ENCODE peak calls at places on chromosomes 2 and 18, in eight cellular contexts. One of them, this sample, is unnamed. For H3K4me1 and H3K9me3, the result is how much of the 10 kb centered on the place peaks cover.

GRCh38 chr2:8575810-8576423 is 105.9 kb upstream of the ID2 start:
- ATAC-seq in CD8-positive, alpha-beta T cell: no peak
- ATAC-seq in mucosa of descending colon: no peak
- ATAC-seq in psoas muscle: peak
- ATAC-seq in RWPE2: no peak
- ATAC-seq in thoracic aorta: no peak
- ATAC-seq in PC-3: no peak
- ATAC-seq in heart right ventricle: peak
- ATAC-seq in this sample: no peak

GRCh38 chr2:46705663-46706062 is 209.9 kb downstream of the MCFD2 start:
- ATAC-seq in CD8-positive, alpha-beta T cell: no peak
- ATAC-seq in mucosa of descending colon: no peak
- ATAC-seq in psoas muscle: peak
- ATAC-seq in RWPE2: no peak
- ATAC-seq in thoracic aorta: no peak
- ATAC-seq in PC-3: no peak
- ATAC-seq in heart right ventricle: no peak
- ATAC-seq in this sample: no peak

GRCh38 chr2:121881950-121882349 is 126.5 kb downstream of the TSN start:
- ATAC-seq in CD8-positive, alpha-beta T cell: no peak
- ATAC-seq in mucosa of descending colon: no peak
- ATAC-seq in psoas muscle: no peak
- ATAC-seq in RWPE2: no peak
- ATAC-seq in thoracic aorta: no peak
- ATAC-seq in PC-3: no peak
- ATAC-seq in heart right ventricle: no peak
- ATAC-seq in this sample: no peak

GRCh38 chr2:190637331-190637734 is 11.6 kb upstream of the NAB1 start:
- ATAC-seq in CD8-positive, alpha-beta T cell: no peak
- ATAC-seq in mucosa of descending colon: peak
- ATAC-seq in psoas muscle: peak
- ATAC-seq in RWPE2: peak
- ATAC-seq in thoracic aorta: peak
- ATAC-seq in PC-3: peak
- ATAC-seq in heart right ventricle: peak
- ATAC-seq in this sample: peak

GRCh38 chr2:136305517-136306192 is 187.7 kb upstream of the CXCR4 start:
- ATAC-seq in CD8-positive, alpha-beta T cell: peak
- ATAC-seq in mucosa of descending colon: peak
- ATAC-seq in psoas muscle: no peak
- ATAC-seq in RWPE2: peak
- ATAC-seq in thoracic aorta: no peak
- ATAC-seq in PC-3: no peak
- ATAC-seq in heart right ventricle: no peak
- ATAC-seq in this sample: no peak

GRCh38 chr2:71512386-71512785 is 59.0 kb downstream of the DYSF start:
- ATAC-seq in CD8-positive, alpha-beta T cell: no peak
- ATAC-seq in mucosa of descending colon: no peak
- ATAC-seq in psoas muscle: no peak
- ATAC-seq in RWPE2: no peak
- ATAC-seq in thoracic aorta: no peak
- ATAC-seq in PC-3: no peak
- ATAC-seq in heart right ventricle: no peak
- ATAC-seq in this sample: no peak

GRCh38 chr18:42192251-42193248 is 237.5 kb downstream of the PIK3C3 start:
- ATAC-seq in CD8-positive, alpha-beta T cell: no peak
- ATAC-seq in mucosa of descending colon: no peak
- ATAC-seq in psoas muscle: no peak
- ATAC-seq in RWPE2: peak
- ATAC-seq in thoracic aorta: no peak
- ATAC-seq in PC-3: peak
- ATAC-seq in heart right ventricle: no peak
- ATAC-seq in this sample: no peak

GRCh38 chr2:196248467-196249104 is 77.2 kb upstream of the STK17B start:
- ATAC-seq in CD8-positive, alpha-beta T cell: no peak
- ATAC-seq in mucosa of descending colon: no peak
- ATAC-seq in psoas muscle: no peak
- ATAC-seq in RWPE2: no peak
- ATAC-seq in thoracic aorta: no peak
- ATAC-seq in PC-3: no peak
- ATAC-seq in heart right ventricle: peak
- ATAC-seq in this sample: no peak

GRCh38 chr2:106165556-106165955 is 28.5 kb downstream of the UXS1 start:
- ATAC-seq in CD8-positive, alpha-beta T cell: no peak
- ATAC-seq in mucosa of descending colon: no peak
- ATAC-seq in psoas muscle: no peak
- ATAC-seq in RWPE2: no peak
- ATAC-seq in thoracic aorta: no peak
- ATAC-seq in PC-3: no peak
- ATAC-seq in heart right ventricle: no peak
- ATAC-seq in this sample: no peak

GRCh38 chr2:106168657-106169056 is 25.4 kb downstream of the UXS1 start:
- ATAC-seq in CD8-positive, alpha-beta T cell: no peak
- ATAC-seq in mucosa of descending colon: no peak
- ATAC-seq in psoas muscle: no peak
- ATAC-seq in RWPE2: no peak
- ATAC-seq in thoracic aorta: no peak
- ATAC-seq in PC-3: peak
- ATAC-seq in heart right ventricle: no peak
- ATAC-seq in this sample: no peak

GRCh38 chr2:106165064-106165463 is 29.0 kb downstream of the UXS1 start:
- ATAC-seq in CD8-positive, alpha-beta T cell: no peak
- ATAC-seq in mucosa of descending colon: no peak
- ATAC-seq in psoas muscle: no peak
- ATAC-seq in RWPE2: no peak
- ATAC-seq in thoracic aorta: no peak
- ATAC-seq in PC-3: no peak
- ATAC-seq in heart right ventricle: no peak
- ATAC-seq in this sample: no peak

GRCh38 chr2:106163948-106164580 is 30.0 kb downstream of the UXS1 start:
- ATAC-seq in CD8-positive, alpha-beta T cell: no peak
- ATAC-seq in mucosa of descending colon: no peak
- ATAC-seq in psoas muscle: no peak
- ATAC-seq in RWPE2: no peak
- ATAC-seq in thoracic aorta: no peak
- ATAC-seq in PC-3: peak
- ATAC-seq in heart right ventricle: no peak
- ATAC-seq in this sample: no peak

DNA sequence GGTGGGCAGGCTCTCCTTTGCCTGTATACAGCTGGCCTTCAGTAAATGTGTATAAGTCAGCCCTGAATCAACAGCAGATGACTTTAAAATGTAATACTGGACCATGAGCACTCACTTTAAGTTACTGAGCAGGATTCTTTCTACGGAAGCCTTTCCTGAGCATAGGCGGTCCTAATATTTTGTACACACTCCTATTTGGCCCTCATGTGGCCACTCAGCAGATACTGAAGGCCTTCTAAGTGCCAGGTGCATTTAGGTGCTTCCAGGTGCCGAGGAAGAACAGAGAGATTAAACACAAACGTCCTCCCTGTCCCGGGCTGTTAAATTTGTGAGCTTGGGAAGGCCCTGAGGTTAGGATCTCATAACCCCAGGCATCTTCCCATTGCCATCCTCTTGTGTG is 27.0 kb downstream of the UXS1 start:
- ATAC-seq in CD8-positive, alpha-beta T cell: no peak
- ATAC-seq in mucosa of descending colon: no peak
- ATAC-seq in psoas muscle: no peak
- ATAC-seq in RWPE2: no peak
- ATAC-seq in thoracic aorta: no peak
- ATAC-seq in PC-3: no peak
- ATAC-seq in heart right ventricle: no peak
- ATAC-seq in this sample: no peak
- H3K4me1 ChIP-seq in CD8-positive, alpha-beta T cell: half or more
- H3K4me1 ChIP-seq in mucosa of descending colon: under half
- H3K4me1 ChIP-seq in psoas muscle: under half
- H3K4me1 ChIP-seq in RWPE2: under half
- H3K4me1 ChIP-seq in thoracic aorta: under half
- H3K4me1 ChIP-seq in PC-3: under half
- H3K4me1 ChIP-seq in heart right ventricle: under half
- H3K4me1 ChIP-seq in this sample: under half

DNA sequence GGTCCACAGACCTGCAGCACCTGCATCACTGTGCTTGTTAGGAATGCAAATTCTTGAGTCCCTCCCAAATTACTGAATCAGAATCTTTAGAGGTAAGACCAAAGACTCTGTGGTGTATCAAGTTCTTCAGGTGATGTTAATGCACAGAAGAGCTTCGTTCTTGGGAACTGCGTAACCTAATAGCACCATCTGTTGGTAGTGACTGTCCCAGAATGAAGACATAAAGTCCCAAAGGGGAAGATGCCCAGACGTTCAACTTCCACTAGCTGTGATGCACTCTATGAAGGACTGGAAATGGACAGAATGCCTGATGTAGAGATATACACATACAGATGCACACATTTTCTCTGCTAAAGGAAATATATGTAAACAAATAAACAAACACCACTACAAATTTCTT is 576.0 kb downstream of the LRP1B start:
- ATAC-seq in CD8-positive, alpha-beta T cell: no peak
- ATAC-seq in mucosa of descending colon: peak
- ATAC-seq in psoas muscle: no peak
- ATAC-seq in RWPE2: peak
- ATAC-seq in thoracic aorta: no peak
- ATAC-seq in PC-3: peak
- ATAC-seq in heart right ventricle: no peak
- ATAC-seq in this sample: no peak
- TF ChIP-seq CTCF in CD8-positive, alpha-beta T cell: no peak
- TF ChIP-seq CTCF in mucosa of descending colon: no peak
- TF ChIP-seq CTCF in psoas muscle: no peak
- TF ChIP-seq CTCF in RWPE2: peak
- TF ChIP-seq CTCF in thoracic aorta: no peak
- TF ChIP-seq CTCF in PC-3: peak
- TF ChIP-seq CTCF in heart right ventricle: peak
- TF ChIP-seq CTCF in this sample: no peak

DNA sequence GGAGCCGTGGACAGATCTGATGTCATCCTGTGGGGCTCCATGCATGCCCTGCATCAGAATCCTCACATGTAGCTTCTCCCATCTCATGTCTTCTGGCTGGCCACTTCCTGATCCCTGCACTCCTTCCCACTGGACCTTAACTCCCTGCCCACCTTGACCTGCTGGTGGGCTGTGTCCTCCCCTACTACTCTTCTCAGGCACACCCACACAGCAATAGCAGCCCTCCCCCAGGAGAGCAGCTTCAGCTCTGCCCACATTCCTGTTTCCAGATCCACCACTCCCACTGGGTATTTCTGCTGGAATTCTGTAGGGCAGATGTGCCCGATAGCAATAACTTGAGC is 137.0 kb upstream of the HS6ST1 start:
- ATAC-seq in CD8-positive, alpha-beta T cell: no peak
- ATAC-seq in mucosa of descending colon: no peak
- ATAC-seq in psoas muscle: no peak
- ATAC-seq in RWPE2: no peak
- ATAC-seq in thoracic aorta: no peak
- ATAC-seq in PC-3: no peak
- ATAC-seq in heart right ventricle: no peak
- ATAC-seq in this sample: no peak
- H3K9me3 ChIP-seq in CD8-positive, alpha-beta T cell: under half
- H3K9me3 ChIP-seq in mucosa of descending colon: under half
- H3K9me3 ChIP-seq in psoas muscle: under half
- H3K9me3 ChIP-seq in RWPE2: under half
- H3K9me3 ChIP-seq in thoracic aorta: under half
- H3K9me3 ChIP-seq in PC-3: under half
- H3K9me3 ChIP-seq in heart right ventricle: under half
- H3K9me3 ChIP-seq in this sample: under half

GRCh38 chr2:109321570-109321969 is 192.6 kb downstream of the SH3RF3 start:
- ATAC-seq in CD8-positive, alpha-beta T cell: no peak
- ATAC-seq in mucosa of descending colon: no peak
- ATAC-seq in psoas muscle: no peak
- ATAC-seq in RWPE2: no peak
- ATAC-seq in thoracic aorta: no peak
- ATAC-seq in PC-3: no peak
- ATAC-seq in heart right ventricle: no peak
- ATAC-seq in this sample: no peak
- H3K4me1 ChIP-seq in CD8-positive, alpha-beta T cell: under half
- H3K4me1 ChIP-seq in mucosa of descending colon: under half
- H3K4me1 ChIP-seq in psoas muscle: half or more
- H3K4me1 ChIP-seq in RWPE2: under half
- H3K4me1 ChIP-seq in thoracic aorta: under half
- H3K4me1 ChIP-seq in PC-3: under half
- H3K4me1 ChIP-seq in heart right ventricle: half or more
- H3K4me1 ChIP-seq in this sample: under half

GRCh38 chr2:238513346-238513745 is 86.6 kb downstream of the ASB1 start:
- ATAC-seq in CD8-positive, alpha-beta T cell: no peak
- ATAC-seq in mucosa of descending colon: no peak
- ATAC-seq in psoas muscle: peak
- ATAC-seq in RWPE2: peak
- ATAC-seq in thoracic aorta: no peak
- ATAC-seq in PC-3: peak
- ATAC-seq in heart right ventricle: no peak
- ATAC-seq in this sample: no peak
- TF ChIP-seq CTCF in CD8-positive, alpha-beta T cell: no peak
- TF ChIP-seq CTCF in mucosa of descending colon: no peak
- TF ChIP-seq CTCF in psoas muscle: peak
- TF ChIP-seq CTCF in RWPE2: peak
- TF ChIP-seq CTCF in thoracic aorta: peak
- TF ChIP-seq CTCF in PC-3: peak
- TF ChIP-seq CTCF in heart right ventricle: peak
- TF ChIP-seq CTCF in this sample: no peak

DNA sequence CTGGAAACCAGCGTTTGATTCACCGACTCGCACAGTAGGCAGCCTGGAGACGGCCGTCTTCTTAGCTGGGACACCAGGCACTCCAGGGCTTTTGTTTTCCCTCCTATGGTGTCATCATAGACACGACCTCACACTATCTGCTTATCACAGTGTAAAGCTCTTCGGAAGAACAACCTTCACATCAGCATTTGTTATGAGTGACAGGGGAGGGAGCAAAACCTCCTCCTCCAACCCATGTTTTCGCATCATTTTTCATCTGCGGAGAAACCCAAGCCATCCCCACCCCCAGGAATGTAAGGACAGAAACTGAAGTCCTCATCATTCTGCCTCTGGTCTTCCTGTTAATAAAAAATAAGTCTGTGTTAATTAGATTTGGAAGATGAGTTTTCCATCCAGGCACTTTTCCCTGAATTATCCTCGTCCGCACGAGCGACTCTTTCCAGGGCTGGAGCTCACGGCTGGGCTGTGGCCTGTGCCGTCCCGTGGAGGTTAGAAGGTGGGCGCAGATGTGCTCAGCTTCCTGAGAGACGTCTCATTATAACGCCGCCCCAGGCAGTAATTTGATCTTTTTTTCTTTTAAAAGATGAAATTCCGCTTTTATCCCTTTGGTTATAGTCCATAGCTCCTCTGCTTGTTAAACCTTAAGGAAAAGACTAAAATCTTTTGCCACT is 101.6 kb upstream of the TMEM18 start:
- ATAC-seq in CD8-positive, alpha-beta T cell: no peak
- ATAC-seq in mucosa of descending colon: no peak
- ATAC-seq in psoas muscle: no peak
- ATAC-seq in RWPE2: no peak
- ATAC-seq in thoracic aorta: no peak
- ATAC-seq in PC-3: no peak
- ATAC-seq in heart right ventricle: no peak
- ATAC-seq in this sample: no peak
- H3K9me3 ChIP-seq in CD8-positive, alpha-beta T cell: under half
- H3K9me3 ChIP-seq in mucosa of descending colon: under half
- H3K9me3 ChIP-seq in psoas muscle: under half
- H3K9me3 ChIP-seq in RWPE2: under half
- H3K9me3 ChIP-seq in thoracic aorta: under half
- H3K9me3 ChIP-seq in PC-3: under half
- H3K9me3 ChIP-seq in heart right ventricle: under half
- H3K9me3 ChIP-seq in this sample: under half

GRCh38 chr2:230330725-230331124 is 3.7 kb downstream of the SP140L start:
- ATAC-seq in CD8-positive, alpha-beta T cell: no peak
- ATAC-seq in mucosa of descending colon: no peak
- ATAC-seq in psoas muscle: peak
- ATAC-seq in RWPE2: no peak
- ATAC-seq in thoracic aorta: no peak
- ATAC-seq in PC-3: no peak
- ATAC-seq in heart right ventricle: no peak
- ATAC-seq in this sample: no peak
- H3K4me1 ChIP-seq in CD8-positive, alpha-beta T cell: half or more
- H3K4me1 ChIP-seq in mucosa of descending colon: under half
- H3K4me1 ChIP-seq in psoas muscle: under half
- H3K4me1 ChIP-seq in RWPE2: under half
- H3K4me1 ChIP-seq in thoracic aorta: under half
- H3K4me1 ChIP-seq in PC-3: under half
- H3K4me1 ChIP-seq in heart right ventricle: under half
- H3K4me1 ChIP-seq in this sample: under half